ENCODE peak calls at places on chromosomes 6 and 20, in five cellular contexts. One of them, this sample, is unnamed.

GRCh38 chr6:104527311-104527710 is 332.4 kb downstream of the HACE1 start:
- DNase-seq in naive thymus-derived CD4-positive, alpha-beta T cell: no peak
- DNase-seq in SJSA1: no peak
- DNase-seq in caudate nucleus: no peak
- DNase-seq in stomach: no peak
- DNase-seq in this sample: no peak

GRCh38 chr6:34325618-34326017 is 66.9 kb downstream of the NUDT3 start:
- DNase-seq in naive thymus-derived CD4-positive, alpha-beta T cell: no peak
- DNase-seq in SJSA1: no peak
- DNase-seq in caudate nucleus: no peak
- DNase-seq in stomach: no peak
- DNase-seq in this sample: no peak

GRCh38 chr6:155374681-155375080 is 60.4 kb upstream of the TFB1M start:
- DNase-seq in naive thymus-derived CD4-positive, alpha-beta T cell: no peak
- DNase-seq in SJSA1: no peak
- DNase-seq in caudate nucleus: no peak
- DNase-seq in stomach: no peak
- DNase-seq in this sample: no peak

GRCh38 chr6:36387440-36388303 is at the start of gene ETV7:
- DNase-seq in naive thymus-derived CD4-positive, alpha-beta T cell: peak
- DNase-seq in SJSA1: peak
- DNase-seq in caudate nucleus: no peak
- DNase-seq in stomach: peak
- DNase-seq in this sample: peak

GRCh38 chr20:44467289-44467883 is 8.3 kb upstream of the TTPAL start:
- DNase-seq in naive thymus-derived CD4-positive, alpha-beta T cell: no peak
- DNase-seq in SJSA1: no peak
- DNase-seq in caudate nucleus: no peak
- DNase-seq in stomach: no peak
- DNase-seq in this sample: no peak

GRCh38 chr6:52647199-52647598 is 23.7 kb upstream of the TMEM14A start:
- DNase-seq in naive thymus-derived CD4-positive, alpha-beta T cell: no peak
- DNase-seq in SJSA1: no peak
- DNase-seq in caudate nucleus: no peak
- DNase-seq in stomach: no peak
- DNase-seq in this sample: no peak

GRCh38 chr6:39231386-39231785 is 2.1 kb upstream of the KCNK5 start:
- DNase-seq in naive thymus-derived CD4-positive, alpha-beta T cell: no peak
- DNase-seq in SJSA1: no peak
- DNase-seq in caudate nucleus: no peak
- DNase-seq in stomach: no peak
- DNase-seq in this sample: no peak

GRCh38 chr6:28474441-28475219 is 31.3 kb upstream of the ZSCAN23 start:
- DNase-seq in naive thymus-derived CD4-positive, alpha-beta T cell: no peak
- DNase-seq in SJSA1: peak
- DNase-seq in caudate nucleus: no peak
- DNase-seq in stomach: no peak
- DNase-seq in this sample: no peak

GRCh38 chr6:140960566-140960965 is 1172.2 kb upstream of the GJE1 start:
- DNase-seq in naive thymus-derived CD4-positive, alpha-beta T cell: no peak
- DNase-seq in SJSA1: no peak
- DNase-seq in caudate nucleus: no peak
- DNase-seq in stomach: no peak
- DNase-seq in this sample: no peak

GRCh38 chr6:165640767-165641166 is 22.3 kb downstream of the PDE10A start:
- DNase-seq in naive thymus-derived CD4-positive, alpha-beta T cell: no peak
- DNase-seq in SJSA1: no peak
- DNase-seq in caudate nucleus: no peak
- DNase-seq in stomach: no peak
- DNase-seq in this sample: no peak

GRCh38 chr6:44051516-44051915 is 75.7 kb downstream of the MRPL14 start:
- DNase-seq in naive thymus-derived CD4-positive, alpha-beta T cell: no peak
- DNase-seq in SJSA1: peak
- DNase-seq in caudate nucleus: no peak
- DNase-seq in stomach: no peak
- DNase-seq in this sample: no peak

GRCh38 chr6:11142296-11143027 is 30.9 kb upstream of the ERVFRD-1 start:
- DNase-seq in naive thymus-derived CD4-positive, alpha-beta T cell: no peak
- DNase-seq in SJSA1: no peak
- DNase-seq in caudate nucleus: no peak
- DNase-seq in stomach: no peak
- DNase-seq in this sample: no peak

GRCh38 chr20:53869466-53870258 is 200.7 kb downstream of the BCAS1 start:
- DNase-seq in naive thymus-derived CD4-positive, alpha-beta T cell: peak
- DNase-seq in SJSA1: peak
- DNase-seq in caudate nucleus: no peak
- DNase-seq in stomach: peak
- DNase-seq in this sample: peak

GRCh38 chr6:127855542-127856159 is 45.2 kb downstream of the THEMIS start:
- DNase-seq in naive thymus-derived CD4-positive, alpha-beta T cell: no peak
- DNase-seq in SJSA1: no peak
- DNase-seq in caudate nucleus: no peak
- DNase-seq in stomach: no peak
- DNase-seq in this sample: peak

GRCh38 chr20:63089051-63089907 is 82.5 kb upstream of the BHLHE23 start:
- DNase-seq in naive thymus-derived CD4-positive, alpha-beta T cell: peak
- DNase-seq in SJSA1: no peak
- DNase-seq in caudate nucleus: no peak
- DNase-seq in stomach: no peak
- DNase-seq in this sample: no peak

GRCh38 chr20:63255911-63256704 is 1.8 kb upstream of the NKAIN4 start:
- DNase-seq in naive thymus-derived CD4-positive, alpha-beta T cell: no peak
- DNase-seq in SJSA1: no peak
- DNase-seq in caudate nucleus: no peak
- DNase-seq in stomach: no peak
- DNase-seq in this sample: no peak

GRCh38 chr6:56144538-56145324 is 102.6 kb downstream of the COL21A1 start:
- DNase-seq in naive thymus-derived CD4-positive, alpha-beta T cell: no peak
- DNase-seq in SJSA1: no peak
- DNase-seq in caudate nucleus: no peak
- DNase-seq in stomach: no peak
- DNase-seq in this sample: no peak

GRCh38 chr6:170022827-170023619 is 267.9 kb downstream of the DLL1 start:
- DNase-seq in naive thymus-derived CD4-positive, alpha-beta T cell: no peak
- DNase-seq in SJSA1: no peak
- DNase-seq in caudate nucleus: no peak
- DNase-seq in stomach: peak
- DNase-seq in this sample: no peak

GRCh38 chr6:56440551-56440981 is 193.2 kb upstream of the COL21A1 start:
- DNase-seq in naive thymus-derived CD4-positive, alpha-beta T cell: no peak
- DNase-seq in SJSA1: no peak
- DNase-seq in caudate nucleus: no peak
- DNase-seq in stomach: peak
- DNase-seq in this sample: no peak

DNA sequence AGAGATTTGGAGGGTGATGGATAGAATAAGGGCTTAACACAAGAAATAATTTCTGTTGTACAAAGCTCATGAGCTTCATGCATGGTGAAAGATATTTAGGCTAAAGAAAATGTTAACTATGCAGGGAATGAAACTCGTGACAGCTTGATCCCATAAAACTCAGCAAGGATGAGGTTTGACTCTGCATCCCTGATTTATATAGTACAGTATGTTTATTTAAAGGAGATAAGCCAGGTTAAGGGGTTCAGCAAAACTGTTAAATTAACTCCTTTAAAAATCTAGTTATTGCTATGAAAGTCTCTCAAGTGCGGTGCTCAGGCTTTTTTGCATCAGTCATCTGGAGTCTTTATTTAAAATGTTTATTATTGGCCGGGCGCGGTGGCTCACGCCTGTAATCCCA is 326.4 kb downstream of the LAMA2 start:
- DNase-seq in naive thymus-derived CD4-positive, alpha-beta T cell: no peak
- DNase-seq in SJSA1: no peak
- DNase-seq in caudate nucleus: no peak
- DNase-seq in stomach: no peak
- DNase-seq in this sample: no peak
- H3K27ac ChIP-seq in naive thymus-derived CD4-positive, alpha-beta T cell: no peak
- H3K27ac ChIP-seq in SJSA1: no peak
- H3K27ac ChIP-seq in caudate nucleus: no peak
- H3K27ac ChIP-seq in stomach: no peak
- H3K27ac ChIP-seq in this sample: no peak

GRCh38 chr6:144213293-144213692 is 63.0 kb downstream of the STX11 start:
- DNase-seq in naive thymus-derived CD4-positive, alpha-beta T cell: no peak
- DNase-seq in SJSA1: no peak
- DNase-seq in caudate nucleus: no peak
- DNase-seq in stomach: no peak
- DNase-seq in this sample: no peak
- H3K27ac ChIP-seq in naive thymus-derived CD4-positive, alpha-beta T cell: no peak
- H3K27ac ChIP-seq in SJSA1: no peak
- H3K27ac ChIP-seq in caudate nucleus: no peak
- H3K27ac ChIP-seq in stomach: no peak
- H3K27ac ChIP-seq in this sample: no peak

DNA sequence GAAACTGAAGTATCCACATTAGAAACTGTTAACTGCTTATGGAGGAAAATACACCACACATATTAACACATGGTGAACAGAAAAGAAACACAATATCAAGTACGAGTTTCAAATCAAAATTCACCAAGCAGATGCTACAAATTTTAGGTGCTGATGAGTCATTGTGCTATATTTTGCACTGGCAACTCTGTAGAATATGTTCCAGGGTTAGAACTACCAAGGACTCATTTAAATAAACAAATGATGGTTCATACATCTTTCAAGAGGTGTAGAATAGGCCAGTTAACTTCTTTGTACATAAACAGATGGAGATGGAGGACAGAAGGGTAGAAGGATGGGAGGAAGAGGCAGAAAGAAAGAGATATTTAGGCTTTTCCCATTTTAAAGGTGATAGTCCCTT is 184.9 kb downstream of the ARHGAP18 start:
- DNase-seq in naive thymus-derived CD4-positive, alpha-beta T cell: no peak
- DNase-seq in SJSA1: peak
- DNase-seq in caudate nucleus: no peak
- DNase-seq in stomach: no peak
- DNase-seq in this sample: no peak
- H3K27ac ChIP-seq in naive thymus-derived CD4-positive, alpha-beta T cell: no peak
- H3K27ac ChIP-seq in SJSA1: no peak
- H3K27ac ChIP-seq in caudate nucleus: no peak
- H3K27ac ChIP-seq in stomach: no peak
- H3K27ac ChIP-seq in this sample: no peak

GRCh38 chr6:5906842-5907241 is 99.9 kb downstream of the NRN1 start:
- DNase-seq in naive thymus-derived CD4-positive, alpha-beta T cell: no peak
- DNase-seq in SJSA1: no peak
- DNase-seq in caudate nucleus: no peak
- DNase-seq in stomach: no peak
- DNase-seq in this sample: no peak
- H3K27ac ChIP-seq in naive thymus-derived CD4-positive, alpha-beta T cell: no peak
- H3K27ac ChIP-seq in SJSA1: no peak
- H3K27ac ChIP-seq in caudate nucleus: no peak
- H3K27ac ChIP-seq in stomach: no peak
- H3K27ac ChIP-seq in this sample: no peak

GRCh38 chr20:36624925-36625324 is 19.3 kb downstream of the RAB5IF start:
- DNase-seq in naive thymus-derived CD4-positive, alpha-beta T cell: no peak
- DNase-seq in SJSA1: no peak
- DNase-seq in caudate nucleus: no peak
- DNase-seq in stomach: no peak
- DNase-seq in this sample: no peak
- H3K27ac ChIP-seq in naive thymus-derived CD4-positive, alpha-beta T cell: no peak
- H3K27ac ChIP-seq in SJSA1: no peak
- H3K27ac ChIP-seq in caudate nucleus: no peak
- H3K27ac ChIP-seq in stomach: no peak
- H3K27ac ChIP-seq in this sample: no peak

DNA sequence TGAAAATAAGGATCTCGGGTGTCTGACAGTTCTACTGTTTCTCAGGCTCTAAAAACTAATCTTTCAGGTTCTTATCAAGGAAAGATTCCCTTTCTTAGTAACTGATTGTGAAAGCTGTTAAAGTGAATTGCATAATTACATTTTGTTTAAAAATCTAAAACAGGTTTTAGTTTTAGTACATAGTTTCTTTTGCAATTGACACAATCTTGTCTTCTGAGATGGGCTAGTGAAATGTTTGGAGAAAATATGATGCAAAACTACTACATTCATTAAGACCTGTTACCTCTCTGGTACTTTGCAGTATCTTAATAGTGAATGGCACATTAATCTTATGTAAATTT is 298.4 kb downstream of the UTRN start:
- DNase-seq in naive thymus-derived CD4-positive, alpha-beta T cell: no peak
- DNase-seq in SJSA1: no peak
- DNase-seq in caudate nucleus: no peak
- DNase-seq in stomach: no peak
- DNase-seq in this sample: no peak
- H3K27ac ChIP-seq in naive thymus-derived CD4-positive, alpha-beta T cell: peak
- H3K27ac ChIP-seq in SJSA1: no peak
- H3K27ac ChIP-seq in caudate nucleus: peak
- H3K27ac ChIP-seq in stomach: no peak
- H3K27ac ChIP-seq in this sample: peak

GRCh38 chr6:31202259-31203166 is 32.0 kb upstream of the POU5F1 start:
- DNase-seq in naive thymus-derived CD4-positive, alpha-beta T cell: no peak
- DNase-seq in SJSA1: no peak
- DNase-seq in caudate nucleus: no peak
- DNase-seq in stomach: no peak
- DNase-seq in this sample: no peak
- H3K27ac ChIP-seq in naive thymus-derived CD4-positive, alpha-beta T cell: peak
- H3K27ac ChIP-seq in SJSA1: no peak
- H3K27ac ChIP-seq in caudate nucleus: peak
- H3K27ac ChIP-seq in stomach: peak
- H3K27ac ChIP-seq in this sample: peak

GRCh38 chr20:47502801-47503239 is 1.1 kb downstream of the NCOA3 start:
- DNase-seq in naive thymus-derived CD4-positive, alpha-beta T cell: no peak
- DNase-seq in SJSA1: peak
- DNase-seq in caudate nucleus: no peak
- DNase-seq in stomach: no peak
- DNase-seq in this sample: no peak
- H3K27ac ChIP-seq in naive thymus-derived CD4-positive, alpha-beta T cell: peak
- H3K27ac ChIP-seq in SJSA1: no peak
- H3K27ac ChIP-seq in caudate nucleus: no peak
- H3K27ac ChIP-seq in stomach: peak
- H3K27ac ChIP-seq in this sample: peak